ENCODE peak calls at places on chromosomes 2 and 18, in five cellular contexts. I is tibial artery, J is NCI-H82, X is HT-29, K is caudate nucleus. O is an unnamed sample.

GRCh38 chr18:44823286-44823685 is 142.6 kb downstream of the SETBP1 start:
- DNase-seq in J (no peak), I (no peak), X (no peak), K (no peak), O (no peak)

GRCh38 chr2:89833780-89834117 is 1142.3 kb downstream of the RPIA start:
- DNase-seq in I (no peak), K (no peak), J (no peak), X (no peak), O (no peak)

GRCh38 chr18:79395761-79396404 is at the start of gene NFATC1:
- DNase-seq in K (no peak), I (peak), J (peak), X (no peak), O (no peak)

GRCh38 chr2:38446418-38446817 is 69.3 kb upstream of the ATL2 start:
- DNase-seq in J (peak), I (no peak), K (no peak), X (no peak), O (peak)

GRCh38 chr18:56003009-56003408 is 415.0 kb upstream of the TCF4 start:
- DNase-seq in I (no peak), K (no peak), J (peak), X (no peak), O (no peak)

GRCh38 chr2:77156599-77156998 is 365.6 kb downstream of the LRRTM4 start:
- DNase-seq in J (peak), K (no peak), I (no peak), X (no peak), O (no peak)

GRCh38 chr2:152587187-152587947 is 129.9 kb downstream of the PRPF40A start:
- DNase-seq in I (no peak), J (no peak), K (no peak), X (no peak), O (no peak)

GRCh38 chr2:5560981-5561380 is 131.2 kb upstream of the SOX11 start:
- DNase-seq in I (peak), X (no peak), J (no peak), K (no peak), O (no peak)

O was measured in NCI-H524.